ENCODE peak calls at places on chromosomes 12 and 14, in six cellular contexts. G is Panc1; F is CD8-positive, alpha-beta T cell; S is cardiac muscle cell; Z is endothelial cell of umbilical vein; V is H9. P is an unnamed sample.
A peak's percentile ranks its signal among the peaks of the same experiment; 100 is the strongest.

GRCh38 chr12:123602651-123603195 is 824 bp downstream of the DDX55 start:
- DNase-seq in G (no peak), F (no peak), S (peak; percentile 29), Z (no peak), V (no peak), P (no peak)

GRCh38 chr14:101582294-101582693 is 21.0 kb downstream of the DIO3 start:
- DNase-seq in G (no peak), F (no peak), S (no peak), Z (no peak), V (no peak), P (no peak)

GRCh38 chr14:43475762-43476161 is 1031.3 kb downstream of the FSCB start:
- DNase-seq in G (no peak), F (no peak), S (no peak), Z (no peak), V (no peak), P (no peak)

GRCh38 chr12:132610051-132610759 is at the start of gene LRCOL1:
- DNase-seq in G (no peak), F (no peak), S (peak; percentile 93), Z (peak; percentile 55), V (peak; percentile 45), P (peak; percentile 60)

GRCh38 chr12:132449565-132450390 is 40.2 kb upstream of the FBRSL1 start:
- DNase-seq in G (no peak), F (peak; percentile 69), S (no peak), Z (no peak), V (no peak), P (no peak)

GRCh38 chr12:3698218-3698974 is 54.5 kb downstream of the CRACR2A start:
- DNase-seq in G (no peak), F (no peak), S (peak; percentile 86), Z (peak; percentile 68), V (no peak), P (no peak)

GRCh38 chr14:105472496-105472991 is 2.1 kb upstream of the CRIP2 start:
- DNase-seq in G (no peak), F (no peak), S (no peak), Z (no peak), V (no peak), P (no peak)

GRCh38 chr12:128817115-128818015 is 6.4 kb downstream of the SLC15A4 start:
- DNase-seq in G (no peak), F (no peak), S (peak; percentile 23), Z (no peak), V (no peak), P (peak; percentile 63)

GRCh38 chr12:112905451-112906089 is 1.2 kb upstream of the OAS1 start:
- DNase-seq in G (no peak), F (no peak), S (no peak), Z (peak; percentile 15), V (no peak), P (no peak)

GRCh38 chr14:68824517-68825347 is 31.9 kb upstream of the ZFP36L1 start:
- DNase-seq in G (peak; percentile 41), F (no peak), S (peak; percentile 81), Z (peak; percentile 66), V (peak; percentile 92), P (peak; percentile 81)

GRCh38 chr14:103416916-103417315 is 31.7 kb downstream of the MARK3 start:
- DNase-seq in G (no peak), F (no peak), S (no peak), Z (no peak), V (no peak), P (no peak)

DNA sequence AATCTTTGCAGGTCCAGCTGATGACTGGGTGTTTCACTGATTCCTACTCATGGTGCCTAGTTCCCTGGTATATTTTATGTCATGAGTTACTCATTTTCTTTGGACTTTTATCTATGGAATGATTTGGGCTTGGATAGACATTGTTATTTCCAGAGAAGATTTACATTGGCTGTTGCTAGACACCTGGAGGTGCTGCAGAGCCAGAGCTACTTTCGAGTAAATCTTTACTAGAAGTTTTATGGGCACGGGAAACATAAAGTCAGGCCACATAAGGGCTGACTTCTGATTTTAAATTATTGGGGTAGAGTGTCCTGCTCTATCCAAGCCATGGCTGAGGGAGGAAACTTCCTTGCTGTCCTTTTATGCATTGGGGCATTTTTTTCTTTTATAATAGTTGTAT is 175.9 kb upstream of the ABCD2 start:
- DNase-seq in G (no peak), F (no peak), S (no peak), Z (no peak), V (no peak), P (no peak)
- TF ChIP-seq CTCF in G (no peak), F (no peak), S (no peak), Z (no peak), V (no peak), P (no peak)

DNA sequence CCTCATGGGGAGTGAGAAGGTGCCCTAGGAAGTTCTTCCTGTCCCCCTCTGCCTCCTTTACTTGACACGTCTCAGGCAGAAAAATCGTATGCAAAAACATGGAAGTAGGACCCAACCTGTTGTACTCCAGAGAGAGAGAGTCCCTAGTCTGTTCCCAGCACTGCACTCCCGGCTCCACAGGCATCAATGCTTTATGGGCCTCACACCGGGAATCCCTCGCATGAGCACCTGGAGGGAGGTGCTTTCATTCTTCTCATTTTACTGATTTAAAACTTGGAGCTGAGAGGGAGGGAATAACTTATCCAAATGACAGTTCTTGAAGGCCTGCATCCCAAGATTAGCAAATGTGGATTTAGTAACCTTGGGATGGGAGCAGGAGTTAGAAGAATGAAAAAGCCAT is 1101.4 kb downstream of the BCL11B start:
- DNase-seq in G (no peak), F (no peak), S (no peak), Z (no peak), V (no peak), P (no peak)
- H3K27ac ChIP-seq in G (no peak overlapping the region), F (peak overlapping the region; percentile 49), S (no peak overlapping the region), Z (no peak overlapping the region), V (no peak overlapping the region), P (no peak overlapping the region)

DNA sequence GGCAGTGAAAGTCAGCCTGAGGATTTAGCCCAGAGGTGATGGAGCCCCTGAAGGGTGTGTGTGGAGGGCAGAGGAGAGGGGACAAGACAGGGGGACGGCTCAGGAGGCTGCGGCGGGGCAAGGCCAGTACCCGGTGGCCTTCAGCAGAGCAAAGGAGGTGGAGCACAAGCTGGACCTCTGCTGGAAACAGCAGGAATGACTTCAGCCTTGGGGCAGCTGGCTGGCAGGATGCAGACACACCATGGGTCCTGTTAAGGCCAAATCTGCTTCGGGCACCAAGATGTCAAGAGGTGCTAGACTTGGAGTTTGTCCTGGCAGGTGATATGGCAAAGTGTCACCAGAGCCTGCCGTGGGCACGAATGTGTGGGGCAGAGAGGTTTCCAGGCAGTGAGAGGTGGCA is 92.1 kb downstream of the LGMN start:
- DNase-seq in G (no peak), F (no peak), S (no peak), Z (no peak), V (no peak), P (no peak)
- TF ChIP-seq CTCF in G (no peak), F (no peak), S (no peak), Z (peak; percentile 10), V (peak; percentile 25), P (no peak)

GRCh38 chr12:54388214-54389138 is 3.9 kb upstream of the ZNF385A start:
- DNase-seq in G (no peak), F (no peak), S (no peak), Z (no peak), V (no peak), P (no peak)
- H3K27ac ChIP-seq in G (no peak overlapping the region), F (no peak overlapping the region), S (peak overlapping the region; percentile 83), Z (no peak overlapping the region), V (no peak overlapping the region), P (peak overlapping the region; percentile 24)

GRCh38 chr14:22890416-22890815 is 7.4 kb downstream of the REM2 start:
- DNase-seq in G (no peak), F (no peak), S (no peak), Z (no peak), V (no peak), P (no peak)
- TF ChIP-seq CTCF in G (no peak), F (no peak), S (no peak), Z (no peak), V (no peak), P (no peak)

DNA sequence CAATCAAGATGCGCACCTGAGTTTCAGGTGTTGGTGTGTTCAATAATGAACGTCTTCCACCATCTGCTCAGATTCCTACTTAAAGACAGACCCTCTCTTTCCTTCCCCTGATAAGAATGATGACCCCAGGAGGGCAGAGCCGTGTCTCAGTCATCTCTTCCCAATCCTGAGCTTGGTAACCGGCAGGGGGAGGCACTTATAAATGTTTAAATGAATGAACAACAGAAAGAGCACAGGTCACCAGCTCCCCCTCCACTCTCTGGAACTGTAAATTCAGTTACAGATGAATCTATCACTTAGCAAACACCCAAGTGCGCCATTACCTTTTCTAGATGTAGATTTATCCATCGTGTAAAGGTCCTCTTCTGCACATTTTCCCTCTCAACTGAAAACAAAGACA is 72.4 kb upstream of the DICER1 start:
- DNase-seq in G (no peak), F (no peak), S (no peak), Z (no peak), V (no peak), P (no peak)
- H3K27ac ChIP-seq in G (no peak overlapping the region), F (no peak overlapping the region), S (no peak overlapping the region), Z (no peak overlapping the region), V (no peak overlapping the region), P (no peak overlapping the region)

GRCh38 chr14:21102472-21103164 is 1.8 kb downstream of the TMEM253 start:
- DNase-seq in G (no peak), F (no peak), S (peak; percentile 13), Z (no peak), V (peak; percentile 62), P (no peak)

GRCh38 chr14:21103710-21104447 is 3.0 kb downstream of the TMEM253 start:
- DNase-seq in G (peak; percentile 78), F (peak; percentile 96), S (peak; percentile 98), Z (peak; percentile 94), V (peak; percentile 95), P (peak; percentile 99)

GRCh38 chr14:21101802-21102413 is 1.0 kb downstream of the TMEM253 start:
- DNase-seq in G (no peak), F (no peak), S (no peak), Z (no peak), V (no peak), P (no peak)

GRCh38 chr14:21104448-21105060 is 3.7 kb downstream of the TMEM253 start:
- DNase-seq in G (peak; percentile 69), F (peak; percentile 77), S (peak; percentile 88), Z (peak; percentile 78), V (peak; percentile 79), P (peak; percentile 91)

GRCh38 chr14:21103165-21103709 is 2.4 kb downstream of the TMEM253 start:
- DNase-seq in G (no peak), F (no peak), S (no peak), Z (no peak), V (no peak), P (no peak)
- TF ChIP-seq CTCF in G (no peak), F (no peak), S (no peak), Z (no peak), V (no peak), P (no peak)

GRCh38 chr12:14959916-14960315 is 1.5 kb downstream of the ARHGDIB start:
- DNase-seq in G (no peak), F (no peak), S (no peak), Z (peak; percentile 24), V (no peak), P (no peak)
- H3K27ac ChIP-seq in G (no peak overlapping the region), F (peak overlapping the region; percentile 90), S (no peak overlapping the region), Z (peak overlapping the region; percentile 80), V (no peak overlapping the region), P (peak overlapping the region; percentile 78)

P was measured in A673.